ENCODE peak calls at places on chromosomes 13 and 19, in ten cellular contexts. V is cardiac muscle cell, R is tibial artery, W is epithelial cell of esophagus, B is A549, T is mucosa of descending colon, N is Panc1, P is body of pancreas, S is astrocyte of the spinal cord, X is dorsolateral prefrontal cortex. C is an unnamed sample.

GRCh38 chr19:50719566-50719965 is at the start of gene SHANK1:
- DNase-seq in V (peak; percentile 55), R (no peak), W (no peak), B (no peak), T (no peak), N (no peak), P (no peak), S (no peak), X (no peak), C (peak; percentile 46)

GRCh38 chr13:102466836-102467235 is 65.0 kb upstream of the FGF14 start:
- DNase-seq in V (no peak), R (no peak), W (no peak), B (no peak), T (no peak), N (no peak), P (no peak), S (no peak), X (no peak), C (no peak)

GRCh38 chr19:44050740-44051653 is 839 bp upstream of the ZNF223 start:
- DNase-seq in V (peak; percentile 6), R (no peak), W (peak; percentile 79), B (peak; percentile 27), T (peak; percentile 60), N (no peak), P (peak; percentile 36), S (no peak), X (no peak), C (peak; percentile 8)

GRCh38 chr13:110830331-110830730 is 84.5 kb downstream of the ANKRD10 start:
- DNase-seq in V (no peak), R (no peak), W (no peak), B (no peak), T (no peak), N (no peak), P (no peak), S (no peak), X (no peak), C (no peak)

GRCh38 chr19:9039728-9040127 is 29.5 kb upstream of the MUC16 start:
- DNase-seq in V (no peak), R (no peak), W (peak; percentile 20), B (no peak), T (no peak), N (no peak), P (no peak), S (no peak), X (no peak), C (no peak)

GRCh38 chr19:6423499-6424189 is 967 bp downstream of the KHSRP start:
- DNase-seq in V (peak; percentile 57), R (no peak), W (peak; percentile 54), B (no peak), T (peak; percentile 41), N (no peak), P (peak; percentile 32), S (peak; percentile 37), X (no peak), C (peak; percentile 60)

GRCh38 chr13:91307887-91308286 is 39.6 kb upstream of the MIR17HG start:
- DNase-seq in V (no peak), R (no peak), W (no peak), B (no peak), T (no peak), N (no peak), P (no peak), S (no peak), X (no peak), C (no peak)

GRCh38 chr19:29576761-29577661 is 29.1 kb upstream of the POP4 start:
- DNase-seq in V (peak; percentile 25), R (no peak), W (peak; percentile 20), B (no peak), T (no peak), N (no peak), P (no peak), S (no peak), X (no peak), C (no peak)

GRCh38 chr13:79197933-79198332 is 208.1 kb downstream of the RBM26 start:
- DNase-seq in V (no peak), R (no peak), W (no peak), B (no peak), T (no peak), N (no peak), P (no peak), S (no peak), X (no peak), C (no peak)

GRCh38 chr13:79451500-79451962 is 29.4 kb upstream of the NDFIP2 start:
- DNase-seq in V (peak; percentile 89), R (no peak), W (peak; percentile 78), B (peak; percentile 41), T (peak; percentile 38), N (no peak), P (peak; percentile 25), S (peak; percentile 92), X (no peak), C (peak; percentile 94)

GRCh38 chr13:75870397-75870801 is 234.3 kb downstream of the LMO7 start:
- DNase-seq in V (peak; percentile 38), R (peak; percentile 23), W (peak; percentile 26), B (peak; percentile 14), T (no peak), N (peak; percentile 13), P (no peak), S (no peak), X (no peak), C (peak; percentile 38)

GRCh38 chr13:95258619-95259194 is 42.5 kb downstream of the ABCC4 start:
- DNase-seq in V (no peak), R (no peak), W (no peak), B (peak; percentile 78), T (no peak), N (no peak), P (no peak), S (no peak), X (no peak), C (no peak)

GRCh38 chr19:4911314-4911713 is 2.0 kb downstream of the UHRF1 start:
- DNase-seq in V (peak; percentile 21), R (no peak), W (peak; percentile 18), B (no peak), T (no peak), N (no peak), P (no peak), S (no peak), X (no peak), C (no peak)

GRCh38 chr19:4913996-4914735 is 4.9 kb downstream of the UHRF1 start:
- DNase-seq in V (no peak), R (no peak), W (peak; percentile 18), B (no peak), T (peak; percentile 12), N (no peak), P (no peak), S (no peak), X (no peak), C (no peak)

GRCh38 chr19:4914736-4915501 is 5.6 kb downstream of the UHRF1 start:
- DNase-seq in V (peak; percentile 74), R (no peak), W (peak; percentile 94), B (peak; percentile 73), T (peak; percentile 94), N (no peak), P (peak; percentile 46), S (peak; percentile 84), X (no peak), C (peak; percentile 82)

GRCh38 chr19:4911786-4912672 is 2.7 kb downstream of the UHRF1 start:
- DNase-seq in V (peak; percentile 99), R (peak; percentile 69), W (peak; percentile 100), B (peak; percentile 94), T (peak; percentile 59), N (peak; percentile 89), P (peak; percentile 56), S (peak; percentile 99), X (peak; percentile 73), C (peak; percentile 100)

DNA sequence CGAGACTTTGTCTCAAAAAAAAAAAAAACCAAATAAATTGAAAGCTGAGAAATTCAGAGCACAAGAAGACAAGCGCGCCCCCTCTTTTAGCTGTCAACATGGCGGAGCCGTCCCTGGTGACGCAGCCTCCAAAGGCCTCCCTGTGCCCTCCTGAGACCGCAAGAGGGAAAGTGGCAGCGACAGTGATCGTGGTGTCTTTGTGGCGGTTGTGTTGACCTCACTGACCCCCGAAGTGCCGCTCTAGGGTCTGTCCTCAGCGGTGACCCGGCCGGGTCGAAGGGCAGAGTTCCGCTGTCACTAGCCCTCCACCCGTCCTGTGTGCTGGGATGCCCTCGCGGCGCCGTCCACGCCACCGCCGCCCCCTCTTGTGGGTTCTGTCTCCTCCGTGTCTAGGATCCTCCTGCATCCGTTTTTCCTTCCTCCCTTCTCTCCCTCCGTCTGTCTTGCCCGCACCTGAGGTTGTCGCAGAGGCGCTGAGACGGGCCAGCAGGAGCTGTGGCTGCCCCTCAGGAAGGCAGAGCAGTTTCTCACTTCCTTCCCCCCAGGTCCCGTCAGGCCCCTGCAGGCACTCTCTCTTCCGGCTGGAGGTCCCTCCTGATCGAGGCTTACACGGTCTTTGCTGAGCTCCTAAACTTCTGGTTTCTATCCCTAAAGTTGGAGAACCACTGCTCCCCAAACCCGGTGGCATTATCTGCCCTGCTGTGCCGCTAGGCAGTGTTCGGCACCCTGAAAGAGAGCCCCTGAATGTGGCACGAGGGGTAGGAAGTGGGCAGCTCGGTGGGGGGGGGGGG is 7.2 kb downstream of the UHRF1 start:
- DNase-seq in V (no peak), R (no peak), W (no peak), B (no peak), T (peak; percentile 14), N (no peak), P (no peak), S (no peak), X (no peak), C (no peak)
- H3K4me3 ChIP-seq in V (no peak overlapping the region), R (peak overlapping the region; percentile 18), W (no peak overlapping the region), B (no peak overlapping the region), T (no peak overlapping the region), N (no peak overlapping the region), P (no peak overlapping the region), S (no peak overlapping the region), X (no peak overlapping the region), C (no peak overlapping the region)

GRCh38 chr13:103772576-103772975 is 706.4 kb upstream of the SLC10A2 start:
- DNase-seq in V (no peak), R (no peak), W (no peak), B (peak; percentile 12), T (no peak), N (no peak), P (no peak), S (no peak), X (no peak), C (no peak)
- TF ChIP-seq CTCF in V (no peak), R (no peak), W (no peak), B (peak; percentile 19), T (no peak), N (peak; percentile 39), P (no peak), S (peak; percentile 10), X (no peak), C (no peak)

DNA sequence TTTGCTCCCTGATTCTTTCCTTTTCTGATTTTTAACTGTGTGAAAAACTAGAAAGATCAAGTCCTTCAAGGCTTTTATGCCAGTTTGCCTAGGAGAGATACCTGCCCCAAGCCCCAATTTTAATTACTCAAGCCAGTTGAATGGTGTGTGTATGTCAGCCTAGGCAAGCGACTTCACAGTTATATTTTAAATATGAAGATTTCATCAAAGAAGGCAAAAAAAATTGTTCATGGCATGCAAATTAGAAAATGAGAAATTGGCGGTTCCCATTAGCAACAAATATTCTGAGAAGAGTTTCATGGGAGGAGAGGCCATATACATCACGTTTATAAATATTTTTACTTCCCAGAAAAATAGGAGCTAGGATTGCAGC is 167.6 kb downstream of the SLC7A1 start:
- DNase-seq in V (no peak), R (no peak), W (no peak), B (no peak), T (no peak), N (no peak), P (no peak), S (no peak), X (no peak), C (no peak)
- H3K4me3 ChIP-seq in V (peak overlapping the region; percentile 81), R (peak overlapping the region; percentile 56), W (peak overlapping the region; percentile 8), B (peak overlapping the region; percentile 26), T (no peak overlapping the region), N (no peak overlapping the region), P (no peak overlapping the region), S (peak overlapping the region; percentile 29), X (peak overlapping the region; percentile 31), C (no peak overlapping the region)

GRCh38 chr19:16218851-16219250 is 21.1 kb downstream of the AP1M1 start:
- DNase-seq in V (no peak), R (no peak), W (no peak), B (no peak), T (no peak), N (no peak), P (no peak), S (no peak), X (no peak), C (no peak)
- TF ChIP-seq CTCF in V (no peak), R (no peak), W (no peak), B (no peak), T (no peak), N (no peak), P (no peak), S (no peak), X (no peak), C (no peak)